ENCODE peak calls at places on chromosome 15, in nine cellular contexts. T, Y, S, X, K, B, L, H and E are unnamed samples.

GRCh38 chr15:61871926-61872522 is 188.2 kb downstream of the VPS13C start:
- DNase-seq in T (no peak), Y (no peak), S (peak), X (no peak), K (no peak), B (peak), L (no peak), H (no peak), E (peak)

GRCh38 chr15:39486546-39487081 is 94.3 kb upstream of the THBS1 start:
- DNase-seq in T (no peak), Y (no peak), S (no peak), X (no peak), K (no peak), B (no peak), L (no peak), H (no peak), E (no peak)

GRCh38 chr15:68518046-68518445 is 60.7 kb upstream of the CORO2B start:
- DNase-seq in T (no peak), Y (no peak), S (peak), X (peak), K (no peak), B (no peak), L (no peak), H (no peak), E (no peak)

GRCh38 chr15:49927462-49927861 is 191.6 kb downstream of the ATP8B4 start:
- DNase-seq in T (no peak), Y (no peak), S (peak), X (no peak), K (no peak), B (no peak), L (no peak), H (no peak), E (no peak)

GRCh38 chr15:66108483-66109270 is 144.9 kb downstream of the MEGF11 start:
- DNase-seq in T (no peak), Y (no peak), S (no peak), X (no peak), K (no peak), B (no peak), L (no peak), H (no peak), E (no peak)

GRCh38 chr15:73387507-73388255 is 18.9 kb upstream of the HCN4 start:
- DNase-seq in T (no peak), Y (no peak), S (peak), X (no peak), K (no peak), B (peak), L (no peak), H (no peak), E (no peak)

GRCh38 chr15:88703533-88703932 is 64.7 kb downstream of the ISG20 start:
- DNase-seq in T (no peak), Y (no peak), S (no peak), X (no peak), K (no peak), B (no peak), L (no peak), H (no peak), E (no peak)

GRCh38 chr15:51077565-51078153 is 17.0 kb downstream of the TNFAIP8L3 start:
- DNase-seq in T (peak), Y (peak), S (peak), X (peak), K (peak), B (peak), L (peak), H (peak), E (no peak)

GRCh38 chr15:44713006-44713966 is 2.0 kb downstream of the B2M start:
- DNase-seq in T (no peak), Y (no peak), S (peak), X (no peak), K (no peak), B (peak), L (peak), H (no peak), E (no peak)

GRCh38 chr15:98896002-98896721 is 111.4 kb downstream of the PGPEP1L start:
- DNase-seq in T (no peak), Y (no peak), S (peak), X (no peak), K (no peak), B (no peak), L (no peak), H (no peak), E (no peak)

GRCh38 chr15:90915216-90915807 is 12.2 kb downstream of the MAN2A2 start:
- DNase-seq in T (no peak), Y (no peak), S (no peak), X (no peak), K (no peak), B (no peak), L (no peak), H (no peak), E (no peak)

GRCh38 chr15:81339851-81340250 is 15.9 kb upstream of the STARD5 start:
- DNase-seq in T (no peak), Y (no peak), S (no peak), X (no peak), K (no peak), B (no peak), L (no peak), H (no peak), E (no peak)

GRCh38 chr15:66943456-66944095 is 121.8 kb upstream of the SMAD3 start:
- DNase-seq in T (peak), Y (no peak), S (no peak), X (no peak), K (peak), B (peak), L (no peak), H (no peak), E (no peak)

DNA sequence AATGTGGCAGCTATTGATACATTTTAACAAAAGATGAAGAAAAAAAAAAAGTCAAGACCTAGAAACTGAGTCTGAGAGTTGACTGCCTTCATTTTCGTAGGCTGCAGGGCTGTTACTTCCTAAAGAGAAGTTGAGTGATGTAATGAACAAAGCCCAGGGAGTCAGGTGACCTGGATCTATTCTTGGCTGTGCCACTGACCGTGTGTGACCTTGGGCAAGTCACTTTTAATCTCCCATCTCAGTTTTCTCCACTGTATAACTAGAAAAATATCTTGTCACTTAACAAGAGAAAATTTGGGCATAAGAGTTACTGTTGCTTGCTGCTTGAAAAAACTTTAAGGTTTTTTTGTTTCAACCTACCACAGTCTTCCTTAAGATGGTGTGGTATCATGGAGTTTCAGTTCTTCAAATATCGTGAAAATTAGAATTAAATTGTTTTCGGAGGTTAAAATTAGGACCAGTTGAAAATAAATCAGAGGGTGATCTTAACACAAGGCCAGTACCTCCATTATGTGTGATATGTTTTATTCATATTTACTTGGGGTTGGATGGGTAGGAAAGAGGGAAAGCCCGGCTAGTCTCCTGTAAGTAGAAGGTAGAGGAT is 5.8 kb downstream of the FMN1 start:
- DNase-seq in T (no peak), Y (no peak), S (no peak), X (no peak), K (peak), B (no peak), L (no peak), H (peak), E (no peak)
- H3K4me3 ChIP-seq in T (no peak), Y (no peak), S (no peak), X (no peak), K (no peak), B (no peak), L (no peak), H (peak), E (no peak)

DNA sequence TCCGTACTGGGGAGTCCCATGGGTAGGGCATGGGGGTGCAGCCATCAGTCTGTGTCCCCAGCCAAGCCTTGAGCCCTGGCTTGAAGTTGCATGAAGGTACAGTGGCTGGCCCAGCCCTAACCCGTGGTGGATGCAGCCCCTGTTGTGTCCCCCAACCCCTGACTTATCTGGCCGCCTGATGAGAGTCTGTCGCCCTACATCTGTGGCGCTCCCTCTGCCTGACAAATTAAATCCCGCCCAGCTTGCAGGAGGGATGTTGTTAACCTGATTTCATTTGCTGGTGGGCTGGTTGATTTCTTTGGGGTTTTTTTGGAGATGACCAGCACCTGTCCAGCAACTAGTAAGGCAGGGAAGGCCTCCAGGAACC is 186.1 kb downstream of the APBA2 start:
- DNase-seq in T (no peak), Y (no peak), S (no peak), X (no peak), K (no peak), B (no peak), L (no peak), H (no peak), E (no peak)
- H3K4me3 ChIP-seq in T (no peak), Y (no peak), S (no peak), X (no peak), K (no peak), B (no peak), L (no peak), H (no peak), E (no peak)

GRCh38 chr15:29086891-29087290 is 182.7 kb downstream of the NSMCE3 start:
- DNase-seq in T (no peak), Y (no peak), S (no peak), X (no peak), K (no peak), B (no peak), L (no peak), H (no peak), E (no peak)

GRCh38 chr15:29083858-29084257 is 185.8 kb downstream of the NSMCE3 start:
- DNase-seq in T (no peak), Y (no peak), S (no peak), X (no peak), K (no peak), B (no peak), L (no peak), H (no peak), E (no peak)

GRCh38 chr15:29087521-29088285 is 181.9 kb downstream of the NSMCE3 start:
- DNase-seq in T (no peak), Y (no peak), S (no peak), X (no peak), K (no peak), B (no peak), L (no peak), H (no peak), E (no peak)

GRCh38 chr15:29088666-29089065 is 181.0 kb downstream of the NSMCE3 start:
- DNase-seq in T (no peak), Y (no peak), S (no peak), X (no peak), K (no peak), B (no peak), L (no peak), H (no peak), E (no peak)

DNA sequence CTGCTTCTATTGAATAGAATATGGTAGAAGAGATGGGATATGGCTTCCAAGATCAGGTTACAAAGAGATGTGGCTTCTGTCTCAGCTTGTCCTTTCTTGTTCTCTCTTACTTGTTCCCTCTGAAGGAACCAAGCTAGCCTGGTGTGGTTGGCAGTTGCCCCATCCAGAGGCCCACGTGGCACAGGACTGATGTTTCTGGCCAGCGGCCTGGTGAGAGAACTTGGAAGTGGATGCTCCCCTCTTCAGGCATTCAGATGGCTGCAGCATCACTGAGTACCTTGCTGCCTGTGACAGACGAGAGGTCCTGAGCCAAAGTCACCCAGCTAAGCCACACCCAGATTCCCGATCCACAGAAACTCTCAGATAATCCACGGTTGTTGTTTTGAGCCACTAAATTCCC is 183.6 kb downstream of the NSMCE3 start:
- DNase-seq in T (no peak), Y (no peak), S (no peak), X (no peak), K (no peak), B (no peak), L (no peak), H (no peak), E (no peak)
- H3K4me3 ChIP-seq in T (no peak), Y (no peak), S (no peak), X (no peak), K (no peak), B (no peak), L (no peak), H (no peak), E (no peak)

GRCh38 chr15:35692256-35692867 is 146.4 kb upstream of the DPH6 start:
- DNase-seq in T (no peak), Y (no peak), S (no peak), X (no peak), K (no peak), B (no peak), L (no peak), H (no peak), E (no peak)
- H3K4me3 ChIP-seq in T (no peak), Y (no peak), S (no peak), X (no peak), K (no peak), B (no peak), L (no peak), H (no peak), E (no peak)

DNA sequence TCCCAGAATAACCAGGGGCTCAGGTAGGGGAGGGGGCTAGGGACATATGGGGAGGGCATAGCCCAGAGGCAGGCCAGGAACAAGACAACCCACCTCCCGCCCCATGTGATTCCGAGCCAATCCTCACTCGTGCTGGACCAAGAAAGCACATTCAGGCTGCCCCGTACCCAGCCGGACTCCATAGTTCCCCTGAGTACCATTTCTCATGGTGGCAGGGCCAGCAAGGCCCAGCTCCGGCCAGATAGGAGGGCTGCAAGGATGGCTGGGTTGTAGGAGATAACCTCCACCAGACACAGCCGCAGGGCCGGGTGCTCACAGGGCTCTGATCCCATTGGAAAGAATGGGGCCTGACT is 11.4 kb downstream of the SEMA7A start:
- DNase-seq in T (no peak), Y (no peak), S (no peak), X (no peak), K (no peak), B (no peak), L (no peak), H (no peak), E (no peak)
- H3K4me3 ChIP-seq in T (no peak), Y (no peak), S (no peak), X (no peak), K (no peak), B (no peak), L (no peak), H (peak), E (no peak)

GRCh38 chr15:63136742-63137141 is 15.1 kb downstream of the LACTB start:
- DNase-seq in T (no peak), Y (no peak), S (no peak), X (no peak), K (no peak), B (no peak), L (no peak), H (no peak), E (no peak)

GRCh38 chr15:63133786-63134185 is 12.1 kb downstream of the LACTB start:
- DNase-seq in T (no peak), Y (no peak), S (peak), X (no peak), K (no peak), B (no peak), L (no peak), H (no peak), E (no peak)

GRCh38 chr15:63135281-63135680 is 13.6 kb downstream of the LACTB start:
- DNase-seq in T (no peak), Y (no peak), S (no peak), X (no peak), K (no peak), B (no peak), L (no peak), H (no peak), E (no peak)

GRCh38 chr15:63134245-63134644 is 12.6 kb downstream of the LACTB start:
- DNase-seq in T (no peak), Y (no peak), S (no peak), X (no peak), K (no peak), B (no peak), L (no peak), H (no peak), E (no peak)

DNA sequence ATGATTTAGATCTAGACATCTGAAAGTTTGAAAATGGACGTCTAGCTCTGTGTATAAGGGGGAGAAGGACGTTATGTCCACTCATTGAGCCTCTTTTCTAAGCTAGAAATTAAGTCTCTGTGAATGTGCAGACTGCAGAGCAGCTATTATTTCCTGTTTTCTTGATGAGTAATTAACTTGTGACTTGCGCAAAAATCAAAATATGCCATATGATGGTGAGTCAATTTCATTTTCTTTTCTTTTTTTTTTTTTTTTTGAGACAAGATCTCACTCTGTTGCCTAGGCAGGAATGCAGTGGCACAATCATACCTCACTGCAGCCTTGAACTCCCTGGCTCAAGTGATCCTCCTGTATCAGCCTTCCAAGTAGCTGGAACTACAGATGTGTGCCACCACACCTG is 14.1 kb downstream of the LACTB start:
- DNase-seq in T (no peak), Y (no peak), S (peak), X (no peak), K (no peak), B (no peak), L (no peak), H (no peak), E (no peak)
- H3K4me3 ChIP-seq in T (no peak), Y (no peak), S (no peak), X (no peak), K (no peak), B (no peak), L (no peak), H (no peak), E (no peak)

GRCh38 chr15:80105193-80105984 is 45.9 kb downstream of the ZFAND6 start:
- DNase-seq in T (no peak), Y (no peak), S (peak), X (no peak), K (no peak), B (no peak), L (no peak), H (no peak), E (no peak)

GRCh38 chr15:80107204-80107603 is 45.6 kb upstream of the FAH start:
- DNase-seq in T (no peak), Y (no peak), S (no peak), X (no peak), K (no peak), B (no peak), L (no peak), H (no peak), E (no peak)

GRCh38 chr15:80107774-80108173 is 45.0 kb upstream of the FAH start:
- DNase-seq in T (no peak), Y (peak), S (no peak), X (no peak), K (no peak), B (no peak), L (no peak), H (no peak), E (no peak)

GRCh38 chr15:80109388-80109787 is 43.4 kb upstream of the FAH start:
- DNase-seq in T (no peak), Y (no peak), S (no peak), X (no peak), K (no peak), B (no peak), L (no peak), H (no peak), E (no peak)

GRCh38 chr15:80106051-80106450 is 46.6 kb downstream of the ZFAND6 start:
- DNase-seq in T (no peak), Y (no peak), S (peak), X (no peak), K (no peak), B (no peak), L (no peak), H (no peak), E (no peak)
- H3K4me3 ChIP-seq in T (no peak), Y (no peak), S (no peak), X (no peak), K (no peak), B (no peak), L (no peak), H (no peak), E (no peak)

DNA sequence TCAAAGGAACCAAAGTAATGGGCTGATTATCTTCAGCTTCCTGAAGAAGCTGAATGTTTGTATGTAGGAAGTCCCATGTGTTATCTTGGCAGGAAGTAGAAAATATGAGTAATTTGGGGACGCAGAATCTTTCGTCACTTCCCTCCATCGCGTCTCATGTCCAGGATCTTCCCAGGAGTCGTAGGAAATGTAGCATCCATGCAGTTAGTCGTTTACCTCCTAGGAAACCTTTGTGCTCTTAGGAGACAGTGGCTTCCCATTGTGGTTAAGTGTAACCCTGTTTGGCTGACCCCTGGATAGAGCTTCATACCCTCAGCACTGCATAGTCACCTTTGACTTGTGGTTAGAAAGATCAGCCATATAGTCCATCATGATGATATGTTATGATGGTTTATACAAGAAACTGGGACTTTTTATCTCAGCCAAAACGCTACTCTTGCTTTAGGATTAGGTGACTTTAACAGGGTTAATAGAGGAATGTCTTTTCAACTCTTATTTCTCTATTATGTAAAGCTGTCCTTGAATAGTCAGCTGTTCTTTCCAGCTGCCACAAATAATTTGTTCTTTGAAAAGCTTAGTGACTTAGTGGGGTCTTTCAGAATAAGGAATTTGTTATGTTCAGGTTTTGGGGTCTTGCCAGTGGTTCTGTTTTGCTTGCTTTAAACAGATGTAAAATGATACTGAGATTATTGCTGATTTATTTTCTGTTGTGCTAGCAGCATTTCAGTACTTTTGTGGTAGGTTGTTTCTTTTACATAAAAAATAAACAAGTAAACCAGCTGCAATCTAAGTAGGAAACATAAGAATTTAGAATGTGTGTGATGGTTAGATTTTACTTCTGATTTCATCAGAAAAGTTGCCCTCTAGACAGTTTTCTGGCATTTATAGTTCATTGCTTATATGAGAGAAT is 92.1 kb downstream of the KLHL25 start:
- DNase-seq in T (no peak), Y (no peak), S (peak), X (no peak), K (no peak), B (no peak), L (peak), H (no peak), E (no peak)
- H3K4me3 ChIP-seq in T (no peak), Y (no peak), S (no peak), X (no peak), K (no peak), B (no peak), L (peak), H (peak), E (no peak)

DNA sequence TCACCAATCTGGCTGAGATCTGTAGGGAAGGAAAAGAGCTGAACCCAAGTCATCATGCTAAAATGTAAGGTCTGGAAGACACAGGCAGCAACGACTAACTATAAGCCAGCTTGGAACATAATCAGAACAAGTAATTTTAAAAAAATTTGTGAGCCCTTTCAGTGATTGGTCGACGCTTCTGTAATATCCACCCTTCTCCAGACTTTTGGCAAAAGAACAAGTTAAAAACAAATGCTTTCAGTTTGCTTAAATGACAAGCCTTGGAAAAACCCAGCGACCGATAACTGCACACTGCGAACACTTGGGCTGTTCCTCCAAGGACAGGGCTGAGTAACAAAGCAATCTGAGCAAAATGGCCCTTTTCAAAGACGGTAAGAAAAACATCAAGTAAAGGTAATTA is 49.6 kb downstream of the PCSK6 start:
- DNase-seq in T (no peak), Y (no peak), S (peak), X (no peak), K (no peak), B (no peak), L (no peak), H (no peak), E (no peak)
- H3K4me3 ChIP-seq in T (no peak), Y (no peak), S (peak), X (no peak), K (no peak), B (no peak), L (no peak), H (no peak), E (no peak)